ENCODE peak calls at places on chromosomes 2 and 18, in six cellular contexts. M is coronary artery, H is spleen, I is ovary, W is adrenal gland, Q is fibroblast of lung. J is an unnamed sample.

GRCh38 chr2:215436705-215437570 is 1.1 kb upstream of the FN1 start:
- DNase-seq in M (no peak), H (no peak), I (no peak), W (no peak), Q (peak; percentile 66), J (no peak)

GRCh38 chr2:230913406-230913805 is 11.6 kb downstream of the GPR55 start:
- DNase-seq in M (no peak), H (peak; percentile 78), I (no peak), W (peak; percentile 68), Q (peak; percentile 17), J (no peak)

GRCh38 chr2:68426885-68427579 is 40.1 kb downstream of the FBXO48 start:
- DNase-seq in M (no peak), H (no peak), I (no peak), W (no peak), Q (peak; percentile 81), J (no peak)

GRCh38 chr2:220096406-220096805 is 469.0 kb downstream of the SLC4A3 start:
- DNase-seq in M (no peak), H (no peak), I (no peak), W (no peak), Q (no peak), J (no peak)

GRCh38 chr2:132038179-132038882 is 123.4 kb downstream of the ANKRD30BL start:
- DNase-seq in M (no peak), H (no peak), I (no peak), W (no peak), Q (no peak), J (peak; percentile 35)

GRCh38 chr2:25274868-25275574 is 66.7 kb downstream of the DNMT3A start:
- DNase-seq in M (no peak), H (no peak), I (peak; percentile 65), W (peak; percentile 70), Q (no peak), J (no peak)

GRCh38 chr2:7956126-7956689 is 725.6 kb upstream of the ID2 start:
- DNase-seq in M (no peak), H (no peak), I (no peak), W (no peak), Q (no peak), J (no peak)

GRCh38 chr2:36058953-36059352 is 296.6 kb upstream of the CRIM1 start:
- DNase-seq in M (no peak), H (no peak), I (no peak), W (no peak), Q (no peak), J (no peak)

GRCh38 chr18:34857310-34857709 is 147.2 kb downstream of the DTNA start:
- DNase-seq in M (no peak), H (no peak), I (no peak), W (no peak), Q (no peak), J (no peak)

DNA sequence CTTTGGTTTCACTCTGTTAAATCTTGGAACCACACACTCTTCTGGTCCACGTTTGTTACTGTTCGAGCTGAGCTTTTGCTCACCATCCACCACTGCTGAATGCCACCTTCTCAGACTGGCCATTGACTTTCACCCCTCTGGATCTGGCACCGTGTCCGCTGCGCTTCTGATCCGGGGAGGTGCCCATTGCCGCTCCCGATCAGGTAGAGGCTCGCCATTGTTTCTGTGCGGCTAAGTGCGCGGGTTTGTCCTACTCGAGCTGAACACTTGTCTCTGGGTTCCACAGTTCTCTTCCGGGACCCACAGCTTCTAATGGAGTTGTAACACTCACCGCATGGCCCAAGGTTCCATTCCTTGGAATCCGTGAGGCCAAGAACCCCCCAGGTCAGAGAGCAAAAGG is 72.8 kb downstream of the LCLAT1 start:
- DNase-seq in M (no peak), H (peak; percentile 57), I (no peak), W (no peak), Q (no peak), J (no peak)
- TF ChIP-seq CTCF in M (no peak), H (no peak), I (no peak), W (no peak), Q (no peak), J (no peak)

GRCh38 chr18:24983566-24983965 is 368.4 kb downstream of the ZNF521 start:
- DNase-seq in M (no peak), H (no peak), I (no peak), W (no peak), Q (no peak), J (no peak)

GRCh38 chr18:24986611-24987270 is 365.2 kb downstream of the ZNF521 start:
- DNase-seq in M (no peak), H (no peak), I (no peak), W (no peak), Q (peak; percentile 31), J (no peak)

GRCh38 chr18:24979223-24979622 is 372.7 kb downstream of the ZNF521 start:
- DNase-seq in M (no peak), H (no peak), I (no peak), W (no peak), Q (no peak), J (no peak)

GRCh38 chr18:24985616-24986015 is 366.4 kb downstream of the ZNF521 start:
- DNase-seq in M (no peak), H (no peak), I (no peak), W (no peak), Q (no peak), J (no peak)

GRCh38 chr18:24982831-24983230 is 369.1 kb downstream of the ZNF521 start:
- DNase-seq in M (no peak), H (no peak), I (no peak), W (no peak), Q (no peak), J (no peak)
- TF ChIP-seq CTCF in M (no peak), H (no peak), I (no peak), W (no peak), Q (no peak), J (no peak)

GRCh38 chr2:44167908-44168683 is 579 bp upstream of the PPM1B start:
- DNase-seq in M (peak; percentile 100), H (peak; percentile 98), I (peak; percentile 98), W (peak; percentile 100), Q (peak; percentile 100), J (peak; percentile 89)

GRCh38 chr2:44167311-44167907 is 1.3 kb upstream of the PPM1B start:
- DNase-seq in M (no peak), H (no peak), I (peak; percentile 31), W (no peak), Q (no peak), J (peak; percentile 1)

GRCh38 chr2:44163782-44164181 is 4.9 kb upstream of the PPM1B start:
- DNase-seq in M (no peak), H (no peak), I (no peak), W (no peak), Q (no peak), J (no peak)

GRCh38 chr2:44164617-44165016 is 4.1 kb upstream of the PPM1B start:
- DNase-seq in M (no peak), H (no peak), I (no peak), W (no peak), Q (no peak), J (no peak)

DNA sequence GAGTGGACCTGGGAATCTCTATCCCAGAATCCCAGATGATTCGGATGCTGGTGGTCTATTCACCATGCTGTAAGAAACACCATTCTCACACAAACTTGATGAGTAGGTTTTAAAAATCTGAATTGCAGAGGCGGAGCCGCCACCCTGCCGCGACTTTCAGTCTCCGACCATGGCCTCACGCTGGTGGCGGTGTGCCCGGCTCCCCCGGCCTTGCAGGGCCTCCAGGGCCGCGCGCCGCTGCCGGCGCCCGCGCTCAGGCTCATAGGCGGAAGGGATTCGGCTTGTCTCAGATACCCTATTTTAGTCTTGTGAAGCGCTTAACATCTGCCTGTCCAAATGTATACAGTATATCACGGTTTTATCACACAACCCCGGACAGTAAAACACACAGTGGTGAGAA is 2.6 kb upstream of the PPM1B start:
- DNase-seq in M (no peak), H (peak; percentile 80), I (peak; percentile 30), W (no peak), Q (no peak), J (no peak)
- TF ChIP-seq CTCF in M (no peak), H (no peak), I (no peak), W (no peak), Q (no peak), J (no peak)

GRCh38 chr18:36334798-36335197 is 37.3 kb downstream of the FHOD3 start:
- DNase-seq in M (no peak), H (no peak), I (no peak), W (peak; percentile 28), Q (no peak), J (no peak)

GRCh38 chr18:36333418-36333817 is 35.9 kb downstream of the FHOD3 start:
- DNase-seq in M (peak; percentile 29), H (no peak), I (no peak), W (peak; percentile 29), Q (peak; percentile 6), J (no peak)

GRCh38 chr18:36337679-36338419 is 40.3 kb downstream of the FHOD3 start:
- DNase-seq in M (no peak), H (no peak), I (no peak), W (peak; percentile 49), Q (no peak), J (no peak)

GRCh38 chr18:36338420-36338933 is 41.0 kb downstream of the FHOD3 start:
- DNase-seq in M (no peak), H (no peak), I (no peak), W (peak; percentile 65), Q (no peak), J (no peak)

DNA sequence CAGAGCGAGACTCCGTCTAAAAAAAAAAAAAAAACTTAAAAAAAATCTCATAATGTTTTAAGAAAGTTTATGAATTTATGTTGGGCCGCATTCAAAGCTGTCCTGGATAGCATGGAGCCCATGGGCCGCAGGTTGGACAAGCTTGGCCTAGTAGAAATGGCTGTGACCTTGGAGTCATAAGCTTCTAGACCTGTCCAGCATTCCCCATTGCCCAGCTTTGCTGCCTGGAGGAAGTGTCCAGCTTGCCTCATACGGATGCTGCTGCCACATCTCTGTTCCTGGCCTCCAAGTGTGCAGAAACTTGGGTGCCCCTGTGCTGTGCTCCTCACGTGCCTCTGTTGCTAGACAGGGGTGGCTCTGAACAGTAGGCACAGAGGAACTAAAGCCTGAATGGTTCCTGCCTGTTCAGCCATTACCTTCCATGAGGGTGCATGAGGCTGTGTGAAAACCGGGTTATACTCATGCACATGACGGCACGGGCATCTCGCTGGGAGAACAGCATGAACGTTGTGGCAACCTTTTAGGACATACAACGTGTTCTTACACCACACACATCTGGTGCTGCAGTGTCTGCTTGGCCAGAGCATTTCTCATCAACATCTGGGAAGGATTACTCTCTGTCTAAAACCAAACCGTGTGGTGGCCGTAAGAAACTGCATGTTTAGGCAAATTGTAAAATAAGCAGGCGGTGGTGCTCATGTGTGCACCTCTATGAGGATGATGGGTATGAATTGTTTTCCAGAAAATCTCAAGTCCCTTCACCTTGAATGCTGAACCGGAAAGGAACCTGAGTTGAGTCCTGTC is 38.2 kb downstream of the FHOD3 start:
- DNase-seq in M (no peak), H (no peak), I (no peak), W (peak; percentile 41), Q (no peak), J (no peak)
- TF ChIP-seq CTCF in M (no peak), H (no peak), I (no peak), W (no peak), Q (no peak), J (no peak)

GRCh38 chr2:62147610-62148301 is 48.2 kb upstream of the B3GNT2 start:
- DNase-seq in M (no peak), H (no peak), I (no peak), W (no peak), Q (peak; percentile 78), J (no peak)

GRCh38 chr2:62151306-62151638 is 44.6 kb upstream of the B3GNT2 start:
- DNase-seq in M (no peak), H (no peak), I (no peak), W (no peak), Q (no peak), J (no peak)

GRCh38 chr2:62149708-62150107 is 46.2 kb upstream of the B3GNT2 start:
- DNase-seq in M (no peak), H (no peak), I (no peak), W (peak; percentile 63), Q (peak; percentile 95), J (no peak)

GRCh38 chr2:62150597-62151305 is 45.2 kb upstream of the B3GNT2 start:
- DNase-seq in M (no peak), H (no peak), I (no peak), W (no peak), Q (no peak), J (no peak)

GRCh38 chr2:62152000-62152399 is 43.9 kb upstream of the B3GNT2 start:
- DNase-seq in M (no peak), H (no peak), I (no peak), W (no peak), Q (no peak), J (no peak)
- TF ChIP-seq CTCF in M (no peak), H (no peak), I (no peak), W (no peak), Q (no peak), J (no peak)